ENCODE peak calls at places on chromosomes 12 and 14, in ten cellular contexts. T is AG10803, K is A673, I is HFF-Myc, H is ovary, D is colonic mucosa, W is dorsolateral prefrontal cortex, P is A549, O is AG04449, C is suprapubic skin. L is an unnamed sample.

GRCh38 chr12:51884676-51885229 is 3.1 kb upstream of the ANKRD33 start:
- DNase-seq in I (no peak), O (no peak), W (no peak), K (no peak), T (no peak), D (no peak), C (peak; percentile 47), H (no peak), P (peak; percentile 50), L (no peak)

GRCh38 chr14:88422919-88423318 is 37.5 kb downstream of the SPATA7 start:
- DNase-seq in T (peak; percentile 68), P (no peak), W (no peak), K (no peak), I (peak; percentile 9), C (no peak), H (no peak), D (no peak), O (no peak), L (peak; percentile 55)

GRCh38 chr14:31069343-31069742 is 43.2 kb upstream of the STRN3 start:
- DNase-seq in D (no peak), H (no peak), P (no peak), K (no peak), I (no peak), W (no peak), O (no peak), T (no peak), C (no peak), L (no peak)

GRCh38 chr12:128073937-128074336 is 193.0 kb upstream of the TMEM132C start:
- DNase-seq in W (no peak), H (no peak), C (no peak), O (no peak), P (no peak), I (no peak), D (peak; percentile 5), K (no peak), T (no peak), L (no peak)

GRCh38 chr12:4909734-4910501 is at the start of gene KCNA1:
- DNase-seq in D (no peak), W (no peak), H (no peak), T (peak; percentile 10), I (no peak), K (peak; percentile 14), P (no peak), O (no peak), C (no peak), L (no peak)

GRCh38 chr12:99281277-99281676 is 366.3 kb upstream of the GARIN6 start:
- DNase-seq in H (no peak), C (no peak), K (no peak), D (no peak), W (no peak), T (no peak), P (no peak), I (no peak), O (no peak), L (no peak)

GRCh38 chr12:66050283-66050576 is 80.3 kb downstream of the LLPH start:
- DNase-seq in C (no peak), W (no peak), I (no peak), P (no peak), K (no peak), T (no peak), O (no peak), H (no peak), D (no peak), L (no peak)

GRCh38 chr12:42701079-42701478 is 111.5 kb upstream of the PRICKLE1 start:
- DNase-seq in T (no peak), W (no peak), K (no peak), C (no peak), P (no peak), O (no peak), D (no peak), I (no peak), H (no peak), L (no peak)

GRCh38 chr14:90580381-90581335 is 183.8 kb downstream of the CALM1 start:
- DNase-seq in K (peak; percentile 33), D (no peak), C (no peak), H (no peak), W (no peak), P (no peak), T (no peak), I (peak; percentile 9), O (no peak), L (no peak)

GRCh38 chr12:79848321-79848720 is 86.6 kb downstream of the PPP1R12A start:
- DNase-seq in W (no peak), C (no peak), K (peak; percentile 78), P (no peak), D (no peak), T (no peak), H (no peak), I (peak; percentile 5), O (no peak), L (no peak)

GRCh38 chr12:53255993-53256392 is 12.1 kb upstream of the ESPL1 start:
- DNase-seq in K (no peak), C (no peak), T (no peak), H (no peak), D (no peak), P (no peak), I (no peak), O (no peak), W (no peak), L (no peak)

GRCh38 chr12:101824831-101825230 is 5.9 kb downstream of the GNPTAB start:
- DNase-seq in D (no peak), I (no peak), K (no peak), T (no peak), C (no peak), P (no peak), W (no peak), O (no peak), H (no peak), L (no peak)
- H3K4me3 ChIP-seq in D (no peak overlapping the region), I (no peak overlapping the region), K (no peak overlapping the region), T (no peak overlapping the region), C (no peak overlapping the region), P (no peak overlapping the region), W (no peak overlapping the region), O (no peak overlapping the region), H (no peak overlapping the region), L (no peak overlapping the region)

GRCh38 chr14:104968541-104969401 is 9.4 kb downstream of the AHNAK2 start:
- DNase-seq in H (no peak), C (peak; percentile 90), I (no peak), T (peak; percentile 40), D (peak; percentile 60), K (peak; percentile 36), P (peak; percentile 56), W (no peak), O (no peak), L (no peak)
- TF ChIP-seq CTCF in H (no peak), C (peak; percentile 23), I (peak; percentile 19), T (no peak), D (no peak), K (no peak), P (peak; percentile 47), W (no peak), O (no peak), L (no peak)

GRCh38 chr14:55115861-55116245 is 13.2 kb upstream of the LGALS3 start:
- DNase-seq in H (no peak), P (no peak), I (no peak), W (no peak), C (no peak), D (no peak), K (no peak), O (no peak), T (no peak), L (no peak)
- H3K4me3 ChIP-seq in H (no peak overlapping the region), P (no peak overlapping the region), I (no peak overlapping the region), W (no peak overlapping the region), C (no peak overlapping the region), D (no peak overlapping the region), K (no peak overlapping the region), O (no peak overlapping the region), T (no peak overlapping the region), L (no peak overlapping the region)

GRCh38 chr14:81435578-81436295 is 35.6 kb upstream of the STON2 start:
- DNase-seq in W (no peak), H (peak; percentile 63), K (peak; percentile 57), T (peak; percentile 11), C (peak; percentile 81), D (peak; percentile 39), P (peak; percentile 51), O (no peak), I (no peak), L (no peak)

GRCh38 chr14:81435048-81435577 is 35.0 kb upstream of the STON2 start:
- DNase-seq in H (no peak), P (no peak), C (no peak), I (no peak), D (no peak), W (no peak), T (no peak), K (no peak), O (no peak), L (no peak)

GRCh38 chr14:81434230-81434629 is 34.1 kb upstream of the STON2 start:
- DNase-seq in P (no peak), D (no peak), W (no peak), T (no peak), K (peak; percentile 63), C (no peak), O (no peak), I (no peak), H (no peak), L (no peak)

GRCh38 chr14:81437226-81437625 is 37.1 kb upstream of the STON2 start:
- DNase-seq in W (no peak), O (no peak), D (no peak), H (no peak), T (no peak), K (no peak), P (no peak), I (no peak), C (no peak), L (no peak)

GRCh38 chr14:81436296-81437138 is 36.4 kb upstream of the STON2 start:
- DNase-seq in W (peak; percentile 46), C (peak; percentile 79), T (peak; percentile 42), D (peak; percentile 77), K (peak; percentile 88), P (peak; percentile 83), H (peak; percentile 80), O (no peak), I (no peak), L (no peak)
- TF ChIP-seq CTCF in W (no peak), C (no peak), T (no peak), D (no peak), K (no peak), P (no peak), H (no peak), O (no peak), I (no peak), L (no peak)